ENCODE peak calls at places on chromosomes 11 and 22, in seven cellular contexts. One of them, this sample, is unnamed.

GRCh38 chr22:19636696-19637355 is 77.5 kb upstream of the SEPTIN5 start:
- DNase-seq in IMR-90: no peak
- DNase-seq in H9: peak; percentile 21
- DNase-seq in mesendoderm: no peak
- DNase-seq in H1: no peak
- DNase-seq in mesenchymal stem cell: no peak
- DNase-seq in trophoblast cell: no peak
- DNase-seq in this sample: no peak

GRCh38 chr22:31891366-31892079 is 52.8 kb upstream of the YWHAH start:
- DNase-seq in IMR-90: peak; percentile 18
- DNase-seq in H9: no peak
- DNase-seq in mesendoderm: no peak
- DNase-seq in H1: no peak
- DNase-seq in mesenchymal stem cell: peak; percentile 29
- DNase-seq in trophoblast cell: no peak
- DNase-seq in this sample: no peak

GRCh38 chr22:29480512-29481264 is 670 bp downstream of the NEFH start:
- DNase-seq in IMR-90: peak; percentile 56
- DNase-seq in H9: peak; percentile 77
- DNase-seq in mesendoderm: peak; percentile 86
- DNase-seq in H1: no peak
- DNase-seq in mesenchymal stem cell: peak; percentile 36
- DNase-seq in trophoblast cell: no peak
- DNase-seq in this sample: no peak

GRCh38 chr11:23725752-23726151 is 771.1 kb upstream of the LUZP2 start:
- DNase-seq in IMR-90: no peak
- DNase-seq in H9: no peak
- DNase-seq in mesendoderm: peak; percentile 22
- DNase-seq in H1: no peak
- DNase-seq in mesenchymal stem cell: no peak
- DNase-seq in trophoblast cell: peak; percentile 74
- DNase-seq in this sample: no peak

GRCh38 chr11:1490651-1491050 is 4.1 kb upstream of the MOB2 start:
- DNase-seq in IMR-90: no peak
- DNase-seq in H9: no peak
- DNase-seq in mesendoderm: no peak
- DNase-seq in H1: no peak
- DNase-seq in mesenchymal stem cell: no peak
- DNase-seq in trophoblast cell: no peak
- DNase-seq in this sample: no peak

GRCh38 chr11:130588471-130588870 is 140.0 kb downstream of the ADAMTS15 start:
- DNase-seq in IMR-90: no peak
- DNase-seq in H9: no peak
- DNase-seq in mesendoderm: no peak
- DNase-seq in H1: no peak
- DNase-seq in mesenchymal stem cell: no peak
- DNase-seq in trophoblast cell: no peak
- DNase-seq in this sample: no peak

GRCh38 chr22:18028817-18029527 is 4.6 kb upstream of the MICAL3 start:
- DNase-seq in IMR-90: no peak
- DNase-seq in H9: no peak
- DNase-seq in mesendoderm: no peak
- DNase-seq in H1: no peak
- DNase-seq in mesenchymal stem cell: no peak
- DNase-seq in trophoblast cell: peak; percentile 63
- DNase-seq in this sample: no peak

GRCh38 chr11:76251223-76251575 is 44.9 kb upstream of the WNT11 start:
- DNase-seq in IMR-90: no peak
- DNase-seq in H9: no peak
- DNase-seq in mesendoderm: no peak
- DNase-seq in H1: no peak
- DNase-seq in mesenchymal stem cell: no peak
- DNase-seq in trophoblast cell: no peak
- DNase-seq in this sample: no peak

GRCh38 chr11:36002196-36002595 is 58.3 kb downstream of the LDLRAD3 start:
- DNase-seq in IMR-90: no peak
- DNase-seq in H9: no peak
- DNase-seq in mesendoderm: peak; percentile 64
- DNase-seq in H1: peak; percentile 9
- DNase-seq in mesenchymal stem cell: no peak
- DNase-seq in trophoblast cell: no peak
- DNase-seq in this sample: peak; percentile 78

GRCh38 chr22:46195487-46196165 is 45.3 kb downstream of the PPARA start:
- DNase-seq in IMR-90: peak; percentile 48
- DNase-seq in H9: no peak
- DNase-seq in mesendoderm: no peak
- DNase-seq in H1: no peak
- DNase-seq in mesenchymal stem cell: no peak
- DNase-seq in trophoblast cell: no peak
- DNase-seq in this sample: no peak

GRCh38 chr11:103257360-103257759 is 148.1 kb downstream of the DYNC2H1 start:
- DNase-seq in IMR-90: peak; percentile 49
- DNase-seq in H9: no peak
- DNase-seq in mesendoderm: peak; percentile 63
- DNase-seq in H1: no peak
- DNase-seq in mesenchymal stem cell: peak; percentile 9
- DNase-seq in trophoblast cell: peak; percentile 49
- DNase-seq in this sample: no peak

GRCh38 chr11:84962018-84962417 is 665.1 kb downstream of the DLG2 start:
- DNase-seq in IMR-90: no peak
- DNase-seq in H9: no peak
- DNase-seq in mesendoderm: no peak
- DNase-seq in H1: no peak
- DNase-seq in mesenchymal stem cell: no peak
- DNase-seq in trophoblast cell: no peak
- DNase-seq in this sample: no peak

GRCh38 chr22:45310331-45311032 is 748 bp downstream of the FAM118A start:
- DNase-seq in IMR-90: no peak
- DNase-seq in H9: no peak
- DNase-seq in mesendoderm: peak; percentile 15
- DNase-seq in H1: no peak
- DNase-seq in mesenchymal stem cell: no peak
- DNase-seq in trophoblast cell: no peak
- DNase-seq in this sample: no peak

GRCh38 chr11:31656051-31656450 is 146.5 kb downstream of the ELP4 start:
- DNase-seq in IMR-90: peak; percentile 9
- DNase-seq in H9: no peak
- DNase-seq in mesendoderm: no peak
- DNase-seq in H1: no peak
- DNase-seq in mesenchymal stem cell: peak; percentile 5
- DNase-seq in trophoblast cell: peak; percentile 26
- DNase-seq in this sample: no peak

GRCh38 chr11:73325036-73325981 is 17.2 kb downstream of the ARHGEF17 start:
- DNase-seq in IMR-90: peak; percentile 56
- DNase-seq in H9: no peak
- DNase-seq in mesendoderm: no peak
- DNase-seq in H1: no peak
- DNase-seq in mesenchymal stem cell: peak; percentile 83
- DNase-seq in trophoblast cell: peak; percentile 86
- DNase-seq in this sample: no peak

GRCh38 chr11:3220521-3221407 is 2.2 kb upstream of the MRGPRG start:
- DNase-seq in IMR-90: no peak
- DNase-seq in H9: peak; percentile 26
- DNase-seq in mesendoderm: no peak
- DNase-seq in H1: no peak
- DNase-seq in mesenchymal stem cell: no peak
- DNase-seq in trophoblast cell: peak; percentile 18
- DNase-seq in this sample: no peak

GRCh38 chr22:45772726-45773125 is 101.1 kb downstream of the ATXN10 start:
- DNase-seq in IMR-90: no peak
- DNase-seq in H9: no peak
- DNase-seq in mesendoderm: no peak
- DNase-seq in H1: no peak
- DNase-seq in mesenchymal stem cell: no peak
- DNase-seq in trophoblast cell: no peak
- DNase-seq in this sample: no peak

GRCh38 chr11:63608353-63609345 is 5.6 kb downstream of the PLAAT3 start:
- DNase-seq in IMR-90: peak; percentile 66
- DNase-seq in H9: no peak
- DNase-seq in mesendoderm: no peak
- DNase-seq in H1: no peak
- DNase-seq in mesenchymal stem cell: no peak
- DNase-seq in trophoblast cell: peak; percentile 71
- DNase-seq in this sample: no peak

GRCh38 chr11:12201016-12201985 is 90.9 kb downstream of the MICAL2 start:
- DNase-seq in IMR-90: peak; percentile 97
- DNase-seq in H9: no peak
- DNase-seq in mesendoderm: peak; percentile 94
- DNase-seq in H1: no peak
- DNase-seq in mesenchymal stem cell: peak; percentile 94
- DNase-seq in trophoblast cell: peak; percentile 94
- DNase-seq in this sample: no peak

GRCh38 chr22:40289991-40290459 is 56.3 kb upstream of the ADSL start:
- DNase-seq in IMR-90: no peak
- DNase-seq in H9: no peak
- DNase-seq in mesendoderm: no peak
- DNase-seq in H1: no peak
- DNase-seq in mesenchymal stem cell: peak; percentile 30
- DNase-seq in trophoblast cell: no peak
- DNase-seq in this sample: no peak

GRCh38 chr22:23225724-23226496 is 45.6 kb downstream of the BCR start:
- DNase-seq in IMR-90: no peak
- DNase-seq in H9: no peak
- DNase-seq in mesendoderm: no peak
- DNase-seq in H1: no peak
- DNase-seq in mesenchymal stem cell: no peak
- DNase-seq in trophoblast cell: no peak
- DNase-seq in this sample: no peak

GRCh38 chr11:111642521-111642920 is 40.3 kb downstream of the SIK2 start:
- DNase-seq in IMR-90: no peak
- DNase-seq in H9: no peak
- DNase-seq in mesendoderm: no peak
- DNase-seq in H1: no peak
- DNase-seq in mesenchymal stem cell: no peak
- DNase-seq in trophoblast cell: no peak
- DNase-seq in this sample: no peak

GRCh38 chr11:3722100-3722499 is 50.9 kb upstream of the CHRNA10 start:
- DNase-seq in IMR-90: no peak
- DNase-seq in H9: no peak
- DNase-seq in mesendoderm: no peak
- DNase-seq in H1: no peak
- DNase-seq in mesenchymal stem cell: no peak
- DNase-seq in trophoblast cell: no peak
- DNase-seq in this sample: no peak

GRCh38 chr11:9285850-9286587 is 20.9 kb upstream of the DENND5A start:
- DNase-seq in IMR-90: no peak
- DNase-seq in H9: no peak
- DNase-seq in mesendoderm: no peak
- DNase-seq in H1: no peak
- DNase-seq in mesenchymal stem cell: no peak
- DNase-seq in trophoblast cell: no peak
- DNase-seq in this sample: no peak

GRCh38 chr22:19143967-19144400 is 467 bp downstream of the ESS2 start:
- DNase-seq in IMR-90: peak; percentile 18
- DNase-seq in H9: no peak
- DNase-seq in mesendoderm: no peak
- DNase-seq in H1: no peak
- DNase-seq in mesenchymal stem cell: peak; percentile 45
- DNase-seq in trophoblast cell: peak; percentile 7
- DNase-seq in this sample: no peak

GRCh38 chr22:24389680-24390079 is 37.7 kb upstream of the ADORA2A start:
- DNase-seq in IMR-90: no peak
- DNase-seq in H9: no peak
- DNase-seq in mesendoderm: no peak
- DNase-seq in H1: no peak
- DNase-seq in mesenchymal stem cell: no peak
- DNase-seq in trophoblast cell: peak; percentile 91
- DNase-seq in this sample: no peak

DNA sequence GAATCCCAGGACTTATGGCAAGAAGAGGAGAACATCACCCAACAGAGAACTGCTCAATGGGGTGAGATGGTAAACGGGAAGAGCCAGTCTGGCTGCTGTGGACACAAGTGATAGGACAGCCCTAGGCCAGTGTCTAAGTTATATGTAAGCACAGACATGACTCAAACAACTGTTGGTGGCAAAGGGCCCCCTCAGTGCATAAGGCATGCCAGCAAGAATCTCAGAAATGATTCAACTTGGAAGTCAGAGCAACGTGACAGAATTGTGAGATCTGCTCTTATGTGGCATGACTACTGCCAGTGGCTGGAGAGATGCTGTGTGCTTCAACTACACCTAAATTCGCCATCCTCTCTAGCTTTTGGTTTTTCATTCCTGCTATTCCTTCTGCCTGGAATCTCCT is 7.4 kb downstream of the SLN start:
- DNase-seq in IMR-90: peak; percentile 61
- DNase-seq in H9: no peak
- DNase-seq in mesendoderm: no peak
- DNase-seq in H1: no peak
- DNase-seq in mesenchymal stem cell: peak; percentile 71
- DNase-seq in trophoblast cell: peak; percentile 87
- DNase-seq in this sample: no peak
- H3K23ac ChIP-seq in IMR-90: no peak overlapping the region
- H3K23ac ChIP-seq in H9: no peak overlapping the region
- H3K23ac ChIP-seq in mesendoderm: no peak overlapping the region
- H3K23ac ChIP-seq in H1: no peak overlapping the region
- H3K23ac ChIP-seq in mesenchymal stem cell: no peak overlapping the region
- H3K23ac ChIP-seq in trophoblast cell: no peak overlapping the region
- H3K23ac ChIP-seq in this sample: no peak overlapping the region

DNA sequence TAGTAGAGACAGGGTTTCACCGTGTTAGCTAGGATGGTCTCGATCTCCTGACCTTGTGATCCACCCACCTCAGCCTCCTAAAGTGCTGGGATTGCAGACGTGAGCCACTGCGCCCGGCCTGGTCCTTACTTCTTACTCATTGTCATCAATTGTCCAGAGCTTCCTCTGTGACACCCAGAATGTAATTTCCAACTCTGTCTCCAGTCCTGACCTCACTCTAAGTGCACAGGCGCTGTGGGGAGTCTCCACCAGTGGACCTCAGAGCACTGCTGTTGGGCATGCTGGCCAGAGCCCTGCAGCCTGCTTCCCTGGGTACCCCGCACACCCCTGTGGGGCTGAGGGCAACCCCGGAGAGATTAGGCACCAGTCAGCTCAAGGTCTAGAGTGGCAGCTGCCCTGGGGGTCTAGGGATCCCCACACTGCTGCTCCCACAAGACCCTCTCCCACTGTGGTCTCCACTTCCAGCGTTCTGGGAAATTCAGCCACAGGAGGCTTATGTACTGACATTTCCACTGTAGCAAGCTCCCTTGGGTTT is 1140.3 kb downstream of the TBC1D22A start:
- DNase-seq in IMR-90: no peak
- DNase-seq in H9: no peak
- DNase-seq in mesendoderm: no peak
- DNase-seq in H1: no peak
- DNase-seq in mesenchymal stem cell: no peak
- DNase-seq in trophoblast cell: no peak
- DNase-seq in this sample: no peak
- H3K4me2 ChIP-seq in IMR-90: no peak overlapping the region
- H3K4me2 ChIP-seq in H9: no peak overlapping the region
- H3K4me2 ChIP-seq in mesendoderm: no peak overlapping the region
- H3K4me2 ChIP-seq in H1: no peak overlapping the region
- H3K4me2 ChIP-seq in mesenchymal stem cell: no peak overlapping the region
- H3K4me2 ChIP-seq in trophoblast cell: no peak overlapping the region
- H3K4me2 ChIP-seq in this sample: no peak overlapping the region

GRCh38 chr11:15830730-15831443 is 525.5 kb downstream of the SOX6 start:
- DNase-seq in IMR-90: no peak
- DNase-seq in H9: no peak
- DNase-seq in mesendoderm: no peak
- DNase-seq in H1: no peak
- DNase-seq in mesenchymal stem cell: no peak
- DNase-seq in trophoblast cell: no peak
- DNase-seq in this sample: no peak
- H3K23ac ChIP-seq in IMR-90: no peak overlapping the region
- H3K23ac ChIP-seq in H9: no peak overlapping the region
- H3K23ac ChIP-seq in mesendoderm: no peak overlapping the region
- H3K23ac ChIP-seq in H1: no peak overlapping the region
- H3K23ac ChIP-seq in mesenchymal stem cell: no peak overlapping the region
- H3K23ac ChIP-seq in trophoblast cell: no peak overlapping the region
- H3K23ac ChIP-seq in this sample: no peak overlapping the region

GRCh38 chr11:6619021-6619745 is at the start of gene TPP1:
- DNase-seq in IMR-90: peak; percentile 94
- DNase-seq in H9: peak; percentile 94
- DNase-seq in mesendoderm: peak; percentile 97
- DNase-seq in H1: no peak
- DNase-seq in mesenchymal stem cell: peak; percentile 97
- DNase-seq in trophoblast cell: peak; percentile 93
- DNase-seq in this sample: peak; percentile 92
- H3K4me2 ChIP-seq in IMR-90: peak within 1 kb of the TSS; percentile 91
- H3K4me2 ChIP-seq in H9: peak within 1 kb of the TSS; percentile 92
- H3K4me2 ChIP-seq in mesendoderm: peak within 1 kb of the TSS; percentile 99
- H3K4me2 ChIP-seq in H1: peak within 1 kb of the TSS; percentile 98
- H3K4me2 ChIP-seq in mesenchymal stem cell: peak within 1 kb of the TSS; percentile 83
- H3K4me2 ChIP-seq in trophoblast cell: peak within 1 kb of the TSS; percentile 91
- H3K4me2 ChIP-seq in this sample: peak within 1 kb of the TSS; percentile 91

This sample was measured in neuronal stem cell.